ENCODE peak calls at places on chromosomes 13 and 19, in seven cellular contexts. C, A, P, F, G, K and M are unnamed samples.

GRCh38 chr13:27976362-27977177 is 7.5 kb upstream of the CDX2 start:
- DNase-seq in C (no peak), A (no peak), P (no peak), F (no peak), G (no peak), K (no peak), M (no peak)

GRCh38 chr13:113771709-113772331 is 12.8 kb downstream of the TMEM255B start:
- DNase-seq in C (peak; percentile 54), A (no peak), P (no peak), F (peak; percentile 68), G (no peak), K (no peak), M (no peak)

GRCh38 chr13:92175330-92175729 is 776.9 kb downstream of the GPC5 start:
- DNase-seq in C (no peak), A (peak; percentile 23), P (no peak), F (peak; percentile 87), G (peak; percentile 20), K (no peak), M (peak; percentile 14)

GRCh38 chr19:41398042-41398403 is 405 bp downstream of the BCKDHA start:
- DNase-seq in C (no peak), A (no peak), P (no peak), F (no peak), G (no peak), K (no peak), M (no peak)

GRCh38 chr19:12544401-12544876 is 6.8 kb downstream of the ZNF564 start:
- DNase-seq in C (no peak), A (no peak), P (no peak), F (peak; percentile 82), G (peak; percentile 33), K (no peak), M (no peak)

GRCh38 chr13:22596157-22596863 is 584.5 kb upstream of the SGCG start:
- DNase-seq in C (no peak), A (no peak), P (no peak), F (no peak), G (no peak), K (no peak), M (no peak)

GRCh38 chr13:80669112-80669511 is 328.2 kb upstream of the SPRY2 start:
- DNase-seq in C (no peak), A (no peak), P (no peak), F (no peak), G (no peak), K (no peak), M (no peak)

GRCh38 chr19:23406716-23407115 is 11.4 kb upstream of the ZNF91 start:
- DNase-seq in C (no peak), A (no peak), P (no peak), F (no peak), G (no peak), K (no peak), M (no peak)

GRCh38 chr19:5913739-5914357 is at the start of gene CAPS:
- DNase-seq in C (peak; percentile 53), A (no peak), P (no peak), F (peak; percentile 46), G (peak; percentile 63), K (no peak), M (no peak)

GRCh38 chr13:40786568-40786996 is 2.8 kb upstream of the SLC25A15 start:
- DNase-seq in C (no peak), A (no peak), P (no peak), F (peak; percentile 22), G (no peak), K (no peak), M (no peak)

GRCh38 chr19:45103625-45104319 is 10.8 kb downstream of the PPP1R37 start:
- DNase-seq in C (no peak), A (no peak), P (no peak), F (no peak), G (peak; percentile 43), K (no peak), M (peak; percentile 80)

GRCh38 chr13:106858910-106859309 is 291.0 kb upstream of the ARGLU1 start:
- DNase-seq in C (no peak), A (peak; percentile 65), P (no peak), F (no peak), G (no peak), K (no peak), M (no peak)

GRCh38 chr19:57903298-57904174 is 12.9 kb downstream of the ZNF417 start:
- DNase-seq in C (peak; percentile 27), A (peak; percentile 52), P (no peak), F (peak; percentile 71), G (no peak), K (no peak), M (no peak)

GRCh38 chr13:108917581-108917980 is 288.2 kb downstream of the MYO16 start:
- DNase-seq in C (peak; percentile 53), A (no peak), P (no peak), F (peak; percentile 49), G (no peak), K (no peak), M (no peak)

GRCh38 chr19:19514215-19514633 is 1.1 kb downstream of the TSSK6 start:
- DNase-seq in C (no peak), A (no peak), P (no peak), F (peak; percentile 69), G (peak; percentile 87), K (no peak), M (no peak)

GRCh38 chr13:46748300-46748699 is 48.7 kb downstream of the ESD start:
- DNase-seq in C (no peak), A (no peak), P (no peak), F (no peak), G (no peak), K (no peak), M (no peak)

GRCh38 chr13:111337206-111337605 is 16.8 kb downstream of the TEX29 start:
- DNase-seq in C (peak; percentile 78), A (no peak), P (no peak), F (peak; percentile 77), G (no peak), K (no peak), M (no peak)

GRCh38 chr13:33230178-33230881 is 55.2 kb downstream of the STARD13 start:
- DNase-seq in C (peak; percentile 69), A (no peak), P (no peak), F (peak; percentile 74), G (no peak), K (no peak), M (no peak)